ENCODE peak calls at places on chromosomes 16 and 17, in nine cellular contexts. K, Q, H, U, A, Y, M, E and Z are unnamed samples.

GRCh38 chr17:41965694-41966375 is 760 bp upstream of the CNP start:
- DNase-seq in E (peak; percentile 88), Q (no peak), Y (peak; percentile 90), M (peak; percentile 87), H (no peak), U (peak; percentile 90), A (peak; percentile 55), K (peak; percentile 27), Z (no peak)

GRCh38 chr17:36105718-36106117 is 2.1 kb downstream of the CCL4 start:
- DNase-seq in Y (no peak), E (no peak), M (no peak), K (no peak), H (no peak), U (no peak), Q (no peak), A (no peak), Z (no peak)

GRCh38 chr17:39794249-39794970 is 56.7 kb downstream of the GRB7 start:
- DNase-seq in M (no peak), K (no peak), Y (peak; percentile 21), H (no peak), A (no peak), U (no peak), E (no peak), Q (no peak), Z (no peak)

GRCh38 chr17:4201231-4201630 is 58.2 kb downstream of the CYB5D2 start:
- DNase-seq in M (no peak), E (no peak), A (no peak), H (no peak), Q (no peak), K (no peak), Y (no peak), U (no peak), Z (no peak)

GRCh38 chr16:79571753-79572544 is 28.6 kb downstream of the MAF start:
- DNase-seq in A (no peak), E (no peak), K (no peak), M (no peak), U (no peak), Q (no peak), Y (no peak), H (no peak), Z (no peak)

GRCh38 chr17:45363498-45363897 is 46.7 kb upstream of the MAP3K14 start:
- DNase-seq in K (no peak), M (no peak), A (no peak), E (no peak), U (no peak), Y (no peak), H (no peak), Q (no peak), Z (no peak)

GRCh38 chr17:40086150-40087044 is 14.0 kb downstream of the NR1D1 start:
- DNase-seq in Q (no peak), H (no peak), K (peak; percentile 61), Y (peak; percentile 67), A (peak; percentile 59), M (peak; percentile 96), E (peak; percentile 52), U (peak; percentile 74), Z (no peak)

GRCh38 chr16:85653226-85653917 is 35.4 kb downstream of the GINS2 start:
- DNase-seq in K (no peak), H (no peak), E (no peak), M (no peak), A (no peak), U (no peak), Y (no peak), Q (no peak), Z (no peak)

DNA sequence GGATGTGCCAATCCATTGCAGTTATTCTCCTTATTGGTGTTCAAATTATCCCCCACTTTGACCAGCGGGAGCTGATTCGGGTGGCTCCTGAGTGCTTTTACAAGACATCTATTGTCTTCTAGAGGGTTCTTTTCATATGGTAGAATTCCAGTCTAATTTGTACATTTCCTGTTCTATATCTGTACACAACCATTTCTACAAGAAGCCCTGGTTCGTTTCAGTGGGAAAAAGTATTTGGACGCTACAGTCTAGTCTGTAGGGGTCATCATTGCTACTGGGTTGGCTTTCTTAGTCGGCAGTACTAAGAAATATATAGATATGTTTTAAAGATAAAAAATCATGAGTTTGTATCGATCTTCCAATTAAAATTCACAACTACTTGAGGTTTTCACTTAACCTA is 262.6 kb downstream of the MAP2K6 start:
- DNase-seq in M (no peak), A (no peak), E (no peak), H (no peak), U (no peak), Y (no peak), Q (no peak), K (no peak), Z (no peak)
- TF ChIP-seq CTCF in M (peak; percentile 9), A (no peak), E (no peak), H (peak; percentile 6), U (peak; percentile 11), Y (no peak), Q (no peak), K (no peak), Z (peak; percentile 36)

GRCh38 chr17:48641541-48642058 is 15.4 kb upstream of the HOXB9 start:
- DNase-seq in M (peak; percentile 48), U (no peak), A (no peak), H (no peak), E (no peak), K (no peak), Q (no peak), Y (peak; percentile 44), Z (no peak)
- TF ChIP-seq CTCF in M (no peak), U (no peak), A (no peak), H (no peak), E (no peak), K (no peak), Q (no peak), Y (no peak), Z (no peak)

DNA sequence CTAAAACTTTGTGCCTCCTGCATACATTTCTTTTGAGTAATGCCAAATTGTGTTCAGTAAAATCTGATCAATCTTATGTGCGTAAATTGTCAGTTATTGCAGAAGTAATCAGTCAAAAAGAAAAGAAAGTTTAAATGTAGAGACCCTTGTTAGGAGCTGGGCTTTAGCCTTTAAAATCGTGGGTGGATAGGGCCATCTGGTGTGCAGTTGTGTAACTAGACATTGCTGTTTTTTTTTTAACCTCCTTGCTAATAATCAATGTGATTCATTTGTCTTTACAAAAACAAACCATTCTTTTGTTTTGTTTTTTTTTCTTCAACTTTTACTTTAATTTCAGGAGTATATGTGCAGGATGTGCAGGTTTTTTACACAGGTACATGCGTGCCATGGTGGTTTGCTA is 5.3 kb upstream of the WWOX start:
- DNase-seq in H (no peak), Q (no peak), K (no peak), M (no peak), A (no peak), U (no peak), Y (no peak), E (no peak), Z (no peak)
- TF ChIP-seq CTCF in H (peak; percentile 14), Q (no peak), K (no peak), M (no peak), A (no peak), U (no peak), Y (no peak), E (peak; percentile 44), Z (peak; percentile 43)

GRCh38 chr16:81748476-81749198 is 30.5 kb upstream of the PLCG2 start:
- DNase-seq in A (no peak), M (no peak), H (no peak), K (no peak), Q (no peak), Y (no peak), E (no peak), U (no peak), Z (no peak)
- TF ChIP-seq CTCF in A (no peak), M (no peak), H (no peak), K (no peak), Q (no peak), Y (no peak), E (no peak), U (no peak), Z (no peak)

GRCh38 chr17:80694992-80695912 is 150.6 kb downstream of the RPTOR start:
- DNase-seq in H (no peak), E (peak; percentile 52), A (no peak), M (peak; percentile 76), Q (no peak), Y (no peak), K (no peak), U (peak; percentile 33), Z (no peak)
- TF ChIP-seq CTCF in H (no peak), E (no peak), A (no peak), M (no peak), Q (no peak), Y (no peak), K (no peak), U (no peak), Z (no peak)